ENCODE peak calls at places on chromosome 20, in six cellular contexts. J is fibroblast of lung, S is ovary, O is left lung, D is GM23248, L is PC-3. G is an unnamed sample. For H3K27me3, the result is how much of the 10 kb centered on the place peaks cover.

GRCh38 chr20:37309941-37310590 is 20.6 kb downstream of the MANBAL start:
- DNase-seq in O (no peak), L (no peak), D (no peak), S (peak), J (no peak), G (no peak)

GRCh38 chr20:23655551-23656211 is 17.9 kb upstream of the CST3 start:
- DNase-seq in D (peak), L (no peak), O (peak), J (no peak), S (peak), G (peak)

GRCh38 chr20:20083796-20084195 is 31.5 kb downstream of the CFAP61 start:
- DNase-seq in O (no peak), L (peak), J (peak), D (peak), S (no peak), G (no peak)

GRCh38 chr20:1858859-1859258 is 36.3 kb upstream of the SIRPA start:
- DNase-seq in S (no peak), L (no peak), D (peak), O (no peak), J (peak), G (no peak)

GRCh38 chr20:12358655-12359009 is 440.9 kb downstream of the BTBD3 start:
- DNase-seq in O (no peak), L (peak), D (no peak), J (no peak), S (no peak), G (no peak)

GRCh38 chr20:33915726-33916331 is 77.9 kb upstream of the RALY start:
- DNase-seq in J (no peak), S (peak), O (peak), L (peak), D (no peak), G (peak)

GRCh38 chr20:38685853-38686473 is 38.3 kb upstream of the SLC32A1 start:
- DNase-seq in D (peak), O (no peak), L (peak), S (no peak), J (peak), G (peak)

GRCh38 chr20:63745961-63746765 is 6.6 kb downstream of the SLC2A4RG start:
- DNase-seq in O (peak), S (peak), D (no peak), L (no peak), J (no peak), G (peak)

GRCh38 chr20:39563406-39563805 is 601.3 kb downstream of the DHX35 start:
- DNase-seq in S (no peak), L (no peak), O (no peak), J (no peak), D (no peak), G (no peak)

GRCh38 chr20:7798176-7798575 is 142.1 kb downstream of the HAO1 start:
- DNase-seq in D (peak), S (no peak), J (no peak), O (no peak), L (no peak), G (no peak)

GRCh38 chr20:22985212-22985611 is 49.9 kb upstream of the SSTR4 start:
- DNase-seq in O (no peak), D (no peak), J (no peak), S (no peak), L (no peak), G (no peak)

DNA sequence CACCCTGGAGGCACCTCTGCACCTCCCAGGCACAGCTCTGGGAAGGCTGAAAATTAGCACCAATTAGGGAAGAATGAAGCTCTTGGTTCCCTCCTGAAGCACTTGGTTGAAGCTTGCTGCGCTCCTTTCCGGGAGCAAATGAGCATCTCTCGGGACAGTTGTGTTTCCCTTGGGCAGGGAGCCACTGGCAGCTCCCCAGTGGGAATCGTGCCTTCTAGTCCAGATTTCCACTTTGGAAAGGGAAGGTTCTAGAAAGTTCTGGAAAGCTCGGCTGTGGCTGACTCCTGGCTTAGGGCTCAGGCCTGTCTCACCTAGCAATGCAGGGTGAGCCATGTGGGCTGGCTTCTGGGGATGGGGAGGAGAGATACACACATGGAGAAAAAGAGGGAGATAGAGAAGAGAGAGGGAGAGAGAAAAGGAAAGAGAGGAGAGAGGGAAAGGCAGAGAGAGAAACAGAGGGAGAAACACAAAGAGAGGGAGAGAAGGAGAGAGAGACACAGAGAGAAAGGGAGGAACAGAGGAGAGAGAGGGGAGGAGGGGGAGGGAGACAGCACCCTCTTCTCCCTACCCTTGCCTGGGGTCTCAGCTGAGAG is 24.7 kb downstream of the NTSR1 start:
- DNase-seq in S (no peak), O (no peak), D (no peak), L (no peak), J (no peak), G (no peak)
- H3K27me3 ChIP-seq in S (under half), O (under half), D (under half), L (under half), J (under half), G (under half)

GRCh38 chr20:31738729-31739549 is at the start of gene TPX2:
- DNase-seq in J (peak), D (peak), L (peak), O (peak), S (peak), G (peak)
- H3K27ac ChIP-seq in J (peak), D (peak), L (peak), O (peak), S (no peak), G (peak)

GRCh38 chr20:25251558-25251957 is 3.7 kb downstream of the PYGB start:
- DNase-seq in O (no peak), S (no peak), L (no peak), D (no peak), J (no peak), G (no peak)

GRCh38 chr20:25252226-25252625 is 4.3 kb downstream of the PYGB start:
- DNase-seq in O (no peak), J (no peak), S (no peak), D (no peak), L (no peak), G (no peak)

GRCh38 chr20:25250508-25250907 is 2.6 kb downstream of the PYGB start:
- DNase-seq in S (no peak), O (no peak), J (peak), L (peak), D (peak), G (no peak)

GRCh38 chr20:25249198-25249931 is 1.5 kb downstream of the PYGB start:
- DNase-seq in L (peak), S (no peak), O (no peak), D (peak), J (peak), G (no peak)

GRCh38 chr20:25251019-25251418 is 3.1 kb downstream of the PYGB start:
- DNase-seq in L (no peak), J (no peak), D (no peak), S (no peak), O (no peak), G (no peak)
- H3K4me3 ChIP-seq in L (peak), J (no peak), D (peak), S (no peak), O (no peak), G (no peak)

GRCh38 chr20:45313065-45313695 is 5.1 kb upstream of the MATN4 start:
- DNase-seq in J (no peak), O (no peak), D (no peak), S (no peak), L (no peak), G (peak)
- H3K27me3 ChIP-seq in J (under half), O (under half), D (under half), S (under half), L (under half), G (under half)

GRCh38 chr20:16474342-16474741 is 98.9 kb downstream of the KIF16B start:
- DNase-seq in D (no peak), J (no peak), O (no peak), L (no peak), S (no peak), G (no peak)
- H3K27ac ChIP-seq in D (no peak), J (no peak), O (no peak), L (no peak), S (no peak), G (no peak)

DNA sequence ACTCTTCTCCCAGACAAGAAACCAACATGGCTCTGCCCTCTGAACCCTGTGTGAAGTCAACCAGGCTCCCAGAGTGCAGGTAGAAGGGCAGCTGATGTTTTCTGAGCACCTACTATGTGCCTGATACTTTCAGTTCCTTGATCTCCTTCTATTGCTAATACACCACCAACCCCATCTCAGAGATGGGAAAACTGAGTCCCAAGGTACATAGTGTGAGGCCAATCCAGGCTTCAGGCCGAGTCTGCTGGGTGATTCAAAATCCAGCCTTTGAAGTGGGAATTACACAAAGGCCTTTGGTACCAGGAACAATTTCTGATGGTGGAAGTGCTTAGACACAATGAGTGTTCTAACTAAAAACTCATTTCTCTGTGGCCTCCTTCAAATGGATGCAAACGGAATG is 96.3 kb downstream of the NFATC2 start:
- DNase-seq in D (peak), O (no peak), S (no peak), J (no peak), L (no peak), G (no peak)
- H3K4me3 ChIP-seq in D (peak), O (no peak), S (no peak), J (no peak), L (peak), G (no peak)

DNA sequence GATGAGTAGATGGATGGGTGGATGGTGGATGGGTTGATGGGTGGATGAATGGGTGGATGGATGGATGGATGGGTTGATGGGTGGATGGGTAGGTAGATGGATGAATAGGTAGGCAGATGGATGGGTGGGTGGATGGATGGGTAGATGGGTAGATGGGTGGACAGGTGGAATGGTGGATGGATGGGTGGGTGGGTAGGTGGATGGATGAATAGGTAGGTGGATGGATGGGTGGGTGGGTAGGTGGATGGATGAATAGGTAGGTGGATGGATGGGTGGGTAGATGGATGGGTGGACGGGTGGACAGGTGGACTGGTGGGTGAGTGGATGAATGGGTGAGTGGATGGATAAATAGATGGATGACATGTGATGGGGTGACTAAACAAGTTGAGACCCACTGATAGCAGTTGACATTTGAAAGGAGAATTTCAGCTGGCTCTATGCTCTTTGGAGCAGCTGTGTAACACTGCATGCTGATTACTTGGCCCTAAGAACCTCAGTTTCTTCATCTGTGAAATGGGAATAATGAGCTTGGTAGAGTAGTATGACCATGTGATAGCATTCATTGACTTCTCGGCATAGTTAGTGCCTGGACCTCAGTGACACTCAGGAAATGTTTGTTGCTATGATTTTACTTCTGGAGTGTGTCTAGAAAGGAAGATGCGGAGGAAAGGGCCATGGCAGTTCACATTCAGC is 184.3 kb downstream of the NFATC2 start:
- DNase-seq in J (no peak), S (no peak), D (no peak), L (no peak), O (no peak), G (no peak)
- H3K27me3 ChIP-seq in J (under half), S (under half), D (under half), L (under half), O (under half), G (under half)